ENCODE peak calls at places on chromosomes 16 and 17, in four cellular contexts. A is SJCRH30, G is H1, H is psoas muscle. M is an unnamed sample.

GRCh38 chr16:53433930-53434435 is 288 bp upstream of the RBL2 start:
- DNase-seq in A (peak; percentile 87), G (no peak), H (no peak), M (peak; percentile 93)

GRCh38 chr16:66058181-66058580 is 308.3 kb upstream of the CDH5 start:
- DNase-seq in A (no peak), G (no peak), H (no peak), M (no peak)

GRCh38 chr16:56743840-56744239 is 13.9 kb downstream of the NUP93 start:
- DNase-seq in A (peak; percentile 40), G (no peak), H (peak; percentile 60), M (peak; percentile 94)

GRCh38 chr16:4659363-4660353 is 33.7 kb upstream of the NUDT16L1 start:
- DNase-seq in A (no peak), G (no peak), H (no peak), M (no peak)

GRCh38 chr17:72863511-72864175 is 228.8 kb downstream of the SLC39A11 start:
- DNase-seq in A (no peak), G (no peak), H (no peak), M (no peak)

GRCh38 chr17:10337976-10338375 is 34.8 kb downstream of the MYH13 start:
- DNase-seq in A (no peak), G (no peak), H (no peak), M (no peak)

GRCh38 chr17:17141860-17142552 is 64.1 kb downstream of the PLD6 start:
- DNase-seq in A (no peak), G (peak; percentile 83), H (peak; percentile 77), M (peak; percentile 71)

GRCh38 chr16:70723740-70724145 is 37.9 kb upstream of the MTSS2 start:
- DNase-seq in A (no peak), G (no peak), H (peak; percentile 47), M (no peak)

GRCh38 chr17:10151667-10152496 is 46.5 kb downstream of the GAS7 start:
- DNase-seq in A (no peak), G (no peak), H (no peak), M (peak; percentile 61)

GRCh38 chr16:62363451-62363850 is 327.2 kb upstream of the CDH8 start:
- DNase-seq in A (peak; percentile 3), G (no peak), H (no peak), M (no peak)

GRCh38 chr16:79982356-79982755 is 381.8 kb upstream of the MAF start:
- DNase-seq in A (no peak), G (no peak), H (no peak), M (no peak)

GRCh38 chr16:30054959-30055553 is 10.5 kb upstream of the ALDOA start:
- DNase-seq in A (no peak), G (peak; percentile 89), H (no peak), M (no peak)

GRCh38 chr16:50620646-50621451 is 60.3 kb downstream of the SNX20 start:
- DNase-seq in A (no peak), G (no peak), H (no peak), M (no peak)

GRCh38 chr17:29176500-29177351 is 3.5 kb downstream of the MYO18A start:
- DNase-seq in A (no peak), G (peak; percentile 71), H (peak; percentile 77), M (peak; percentile 69)

GRCh38 chr16:88886311-88886914 is 20.0 kb upstream of the PABPN1L start:
- DNase-seq in A (no peak), G (no peak), H (no peak), M (no peak)

GRCh38 chr16:69417537-69418199 is 6.8 kb upstream of the CYB5B start:
- DNase-seq in A (no peak), G (no peak), H (no peak), M (peak; percentile 62)

GRCh38 chr17:63503330-63503685 is 19.9 kb upstream of the KCNH6 start:
- DNase-seq in A (no peak), G (no peak), H (no peak), M (no peak)

GRCh38 chr17:17580662-17581470 is 10.6 kb downstream of the PEMT start:
- DNase-seq in A (no peak), G (no peak), H (peak; percentile 75), M (peak; percentile 42)

GRCh38 chr16:13242201-13242600 is 340.8 kb downstream of the SHISA9 start:
- DNase-seq in A (no peak), G (no peak), H (no peak), M (no peak)

GRCh38 chr16:70651524-70651923 is 5.2 kb downstream of the IL34 start:
- DNase-seq in A (no peak), G (no peak), H (no peak), M (no peak)

GRCh38 chr16:87000007-87000406 is 317.2 kb downstream of the C16orf95 start:
- DNase-seq in A (no peak), G (no peak), H (no peak), M (no peak)

GRCh38 chr16:15983898-15984297 is 34.5 kb downstream of the ABCC1 start:
- DNase-seq in A (no peak), G (no peak), H (peak; percentile 8), M (no peak)

GRCh38 chr16:81201267-81201666 is 37.2 kb upstream of the BCO1 start:
- DNase-seq in A (no peak), G (no peak), H (no peak), M (peak; percentile 14)

GRCh38 chr16:84268661-84269060 is 26.0 kb upstream of the WFDC1 start:
- DNase-seq in A (peak; percentile 43), G (no peak), H (no peak), M (no peak)

GRCh38 chr16:83272201-83272600 is 535.6 kb upstream of the HSBP1 start:
- DNase-seq in A (no peak), G (no peak), H (no peak), M (no peak)

GRCh38 chr16:31284926-31285325 is 25.2 kb downstream of the ITGAM start:
- DNase-seq in A (no peak), G (no peak), H (no peak), M (no peak)

GRCh38 chr17:76146053-76146875 is 5.2 kb upstream of the FOXJ1 start:
- DNase-seq in A (no peak), G (no peak), H (no peak), M (peak; percentile 73)

GRCh38 chr17:72687941-72688340 is 404.5 kb downstream of the SLC39A11 start:
- DNase-seq in A (no peak), G (no peak), H (no peak), M (no peak)

GRCh38 chr16:21283521-21284289 is 5.6 kb upstream of the CRYM start:
- DNase-seq in A (no peak), G (peak; percentile 87), H (peak; percentile 49), M (no peak)

GRCh38 chr16:7545251-7545650 is 212.6 kb downstream of the RBFOX1 start:
- DNase-seq in A (no peak), G (no peak), H (no peak), M (no peak)

GRCh38 chr17:7956208-7956965 is 24.4 kb downstream of the CNTROB start:
- DNase-seq in A (no peak), G (no peak), H (no peak), M (peak; percentile 4)

GRCh38 chr17:77306790-77307478 is 166.2 kb downstream of the SEC14L1 start:
- DNase-seq in A (no peak), G (no peak), H (no peak), M (no peak)

GRCh38 chr16:32116080-32116479 is 137.0 kb upstream of the TP53TG3D start:
- DNase-seq in A (peak; percentile 8), G (no peak), H (peak; percentile 19), M (no peak)

GRCh38 chr16:21727344-21727743 is 63.6 kb downstream of the OTOA start:
- DNase-seq in A (no peak), G (no peak), H (no peak), M (no peak)

GRCh38 chr16:68000450-68000849 is 1.2 kb upstream of the DPEP2 start:
- DNase-seq in A (no peak), G (no peak), H (no peak), M (no peak)

GRCh38 chr17:70119961-70120360 is 44.9 kb downstream of the KCNJ16 start:
- DNase-seq in A (no peak), G (no peak), H (no peak), M (no peak)

DNA sequence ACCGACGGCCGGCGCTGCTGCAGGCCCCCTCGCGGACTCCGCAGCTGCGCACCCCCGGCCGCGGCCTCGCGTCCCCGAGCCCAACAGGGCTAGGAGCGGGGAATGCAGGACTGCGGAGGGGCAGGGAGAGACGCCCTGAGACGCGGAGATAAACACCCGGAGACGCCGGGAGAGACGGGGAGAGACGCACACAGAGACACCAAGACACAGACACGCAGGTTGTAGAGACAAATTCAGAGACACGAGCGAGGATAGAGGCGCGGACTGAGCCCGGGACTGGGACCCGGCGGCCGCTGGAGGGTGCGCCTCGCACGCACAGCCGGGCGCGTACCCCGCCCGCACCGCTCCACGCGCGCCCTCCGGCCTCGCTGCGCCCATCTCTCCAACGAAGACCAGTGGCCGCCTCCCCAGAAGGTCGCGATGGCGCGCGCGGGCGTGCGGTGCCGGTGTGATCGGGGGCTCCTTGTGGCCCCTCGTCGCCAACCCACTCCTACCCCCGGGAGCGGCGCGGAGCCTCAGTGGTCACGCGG is 902 bp downstream of the STAC2 start:
- DNase-seq in A (no peak), G (no peak), H (no peak), M (no peak)
- H3K4me3 ChIP-seq in A (no peak overlapping the region), G (peak overlapping the region; percentile 73), H (peak overlapping the region; percentile 62), M (no peak overlapping the region)

DNA sequence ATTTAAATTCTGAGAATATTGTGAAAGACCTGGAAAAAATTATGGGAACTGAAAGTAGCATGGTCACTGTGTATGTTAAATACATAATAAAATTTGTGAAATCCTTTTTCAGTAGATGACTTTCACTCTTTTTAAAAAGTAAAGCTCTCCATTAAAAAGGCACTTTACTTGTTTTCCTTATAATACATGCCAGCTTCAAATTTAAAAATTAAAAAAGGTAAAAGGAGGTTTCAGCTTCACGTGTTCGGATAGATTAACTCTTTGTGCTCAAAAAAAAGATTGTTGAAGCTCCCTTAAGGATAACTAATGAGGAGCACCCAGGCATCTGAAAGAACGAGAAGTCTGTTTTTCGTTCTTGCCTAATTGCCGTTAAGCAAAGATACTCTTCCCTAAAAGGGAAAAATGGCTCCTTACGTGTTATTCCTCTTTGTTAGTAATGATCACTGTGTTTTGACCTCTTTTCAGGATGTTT is 87.8 kb downstream of the TUBD1 start:
- DNase-seq in A (no peak), G (no peak), H (no peak), M (no peak)
- H3K27ac ChIP-seq in A (no peak overlapping the region), G (no peak overlapping the region), H (no peak overlapping the region), M (no peak overlapping the region)

GRCh38 chr16:10191096-10191495 is 8.9 kb upstream of the GRIN2A start:
- DNase-seq in A (no peak), G (no peak), H (no peak), M (no peak)
- H3K4me3 ChIP-seq in A (no peak overlapping the region), G (no peak overlapping the region), H (no peak overlapping the region), M (no peak overlapping the region)

DNA sequence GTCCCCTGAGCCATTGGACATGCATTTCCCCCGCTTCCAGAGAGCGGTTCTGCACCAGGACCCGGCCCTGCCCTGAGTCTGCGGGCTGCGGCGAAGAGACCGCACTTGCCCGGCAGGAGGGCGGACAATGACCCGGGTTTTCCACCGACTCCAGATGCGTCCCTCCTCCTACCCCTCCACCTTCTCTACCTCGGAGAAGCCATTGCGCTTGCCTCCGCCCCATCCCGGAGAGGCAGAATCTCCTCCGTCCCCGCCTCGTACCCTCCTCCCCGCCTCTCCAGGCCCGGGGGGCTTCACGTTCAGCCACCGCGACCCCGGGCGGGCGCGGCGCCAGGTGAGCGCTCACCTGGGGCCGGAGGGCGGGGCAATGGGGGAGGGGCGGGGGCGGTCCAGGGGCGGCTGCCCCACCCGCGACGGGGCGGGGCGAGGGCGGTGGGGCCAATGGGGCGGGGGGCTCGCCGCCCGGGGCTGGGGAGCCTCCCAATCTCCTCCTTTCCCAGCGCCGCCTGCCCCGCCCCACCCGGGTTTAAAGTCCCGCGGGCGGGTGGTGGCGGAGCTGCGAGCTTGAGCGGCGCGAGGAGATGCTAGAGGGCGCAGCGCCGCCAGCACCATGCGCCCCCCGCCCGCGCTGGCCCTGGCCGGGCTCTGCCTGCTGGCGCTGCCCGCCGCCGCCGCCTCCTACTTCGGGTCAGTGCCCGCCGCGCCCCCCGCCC is at the start of gene WNT9B:
- DNase-seq in A (no peak), G (peak; percentile 83), H (no peak), M (no peak)
- H3K27ac ChIP-seq in A (no peak within 1 kb of the TSS), G (no peak within 1 kb of the TSS), H (no peak within 1 kb of the TSS), M (no peak within 1 kb of the TSS)

M was measured in adrenal gland.